ENCODE peak calls at places on chromosomes 1 and 21, in nine cellular contexts. W, H, P, U, S, Q, A, L and Y are unnamed samples.
A peak's percentile ranks its signal among the peaks of the same experiment; 100 is the strongest.

GRCh38 chr1:226676381-226676780 is 62.7 kb downstream of the ITPKB start:
- DNase-seq in W (no peak), H (no peak), P (peak; percentile 25), U (no peak), S (no peak), Q (no peak), A (no peak), L (no peak), Y (no peak)

GRCh38 chr1:206804156-206804737 is 32.0 kb upstream of the IL10 start:
- DNase-seq in W (no peak), H (no peak), P (no peak), U (no peak), S (no peak), Q (no peak), A (no peak), L (no peak), Y (no peak)

GRCh38 chr1:36481091-36481490 is 1.6 kb downstream of the CSF3R start:
- DNase-seq in W (no peak), H (no peak), P (no peak), U (no peak), S (no peak), Q (no peak), A (no peak), L (no peak), Y (no peak)

GRCh38 chr1:15031251-15031930 is 122.2 kb upstream of the TMEM51 start:
- DNase-seq in W (no peak), H (no peak), P (peak; percentile 71), U (no peak), S (no peak), Q (no peak), A (no peak), L (no peak), Y (no peak)

GRCh38 chr1:55155522-55155921 is 59.6 kb downstream of the USP24 start:
- DNase-seq in W (no peak), H (no peak), P (peak; percentile 38), U (peak; percentile 27), S (no peak), Q (no peak), A (peak; percentile 65), L (no peak), Y (peak; percentile 33)

GRCh38 chr1:228464487-228464983 is 22.6 kb upstream of the RNF187 start:
- DNase-seq in W (peak; percentile 92), H (peak; percentile 81), P (peak; percentile 83), U (peak; percentile 23), S (peak; percentile 78), Q (peak; percentile 71), A (peak; percentile 82), L (peak; percentile 74), Y (peak; percentile 52)

GRCh38 chr1:11568687-11569086 is 85.5 kb downstream of the FBXO2 start:
- DNase-seq in W (no peak), H (no peak), P (peak; percentile 56), U (no peak), S (no peak), Q (no peak), A (no peak), L (no peak), Y (no peak)

GRCh38 chr1:77342745-77343144 is 60.9 kb downstream of the AK5 start:
- DNase-seq in W (no peak), H (no peak), P (no peak), U (no peak), S (no peak), Q (no peak), A (no peak), L (no peak), Y (no peak)

GRCh38 chr21:25809013-25809412 is 74.2 kb downstream of the GABPA start:
- DNase-seq in W (no peak), H (no peak), P (no peak), U (no peak), S (no peak), Q (no peak), A (no peak), L (no peak), Y (no peak)

GRCh38 chr1:175129997-175130648 is 62.5 kb downstream of the KIAA0040 start:
- DNase-seq in W (no peak), H (no peak), P (peak; percentile 2), U (no peak), S (no peak), Q (no peak), A (no peak), L (no peak), Y (no peak)

GRCh38 chr1:86487131-86487804 is 18.5 kb downstream of the CLCA1 start:
- DNase-seq in W (peak; percentile 94), H (no peak), P (peak; percentile 80), U (no peak), S (no peak), Q (no peak), A (peak; percentile 73), L (no peak), Y (no peak)